ENCODE peak calls at places on chromosomes 1 and 21, in four cellular contexts. J, F, Q and X are unnamed samples.

GRCh38 chr1:153506831-153507413 is 28.9 kb downstream of the S100A6 start:
- DNase-seq in J (peak), Q (no peak), F (no peak), X (peak)

GRCh38 chr21:41656946-41657525 is 109.8 kb downstream of the RIPK4 start:
- DNase-seq in Q (no peak), J (no peak), F (no peak), X (no peak)

GRCh38 chr1:201686709-201687455 is 142.1 kb upstream of the IPO9 start:
- DNase-seq in Q (no peak), J (no peak), F (no peak), X (no peak)

GRCh38 chr1:2574350-2574749 is 12.2 kb upstream of the PRXL2B start:
- DNase-seq in F (no peak), J (peak), Q (no peak), X (peak)

GRCh38 chr21:25565272-25566199 is 41.7 kb downstream of the MRPL39 start:
- DNase-seq in Q (no peak), F (no peak), J (no peak), X (no peak)

GRCh38 chr1:171343727-171344472 is 29.9 kb downstream of the FMO4 start:
- DNase-seq in Q (no peak), F (no peak), J (no peak), X (no peak)

GRCh38 chr1:47262787-47263413 is 30.9 kb upstream of the TAL1 start:
- DNase-seq in J (peak), Q (peak), F (peak), X (peak)

GRCh38 chr1:177943999-177944672 is 25.7 kb downstream of the SEC16B start:
- DNase-seq in F (no peak), Q (no peak), J (no peak), X (no peak)

GRCh38 chr1:109197163-109198042 is 16.3 kb upstream of the SARS1 start:
- DNase-seq in F (no peak), J (peak), Q (no peak), X (peak)

GRCh38 chr21:45544449-45545235 is 2.4 kb upstream of the SLC19A1 start:
- DNase-seq in J (no peak), Q (no peak), F (no peak), X (no peak)